ENCODE peak calls at places on chromosome 5, in six cellular contexts. One of them, this sample, is unnamed.

GRCh38 chr5:154646841-154647759 is 108.1 kb upstream of the LARP1 start:
- DNase-seq in trophoblast cell: peak; percentile 45
- DNase-seq in mesenchymal stem cell: peak; percentile 49
- DNase-seq in H1: peak; percentile 34
- DNase-seq in IMR-90: peak; percentile 12
- DNase-seq in neuronal stem cell: no peak
- DNase-seq in this sample: peak; percentile 77

GRCh38 chr5:178642351-178642909 is 15.6 kb upstream of the CLK4 start:
- DNase-seq in IMR-90: peak; percentile 79
- DNase-seq in neuronal stem cell: no peak
- DNase-seq in H1: no peak
- DNase-seq in mesenchymal stem cell: peak; percentile 90
- DNase-seq in trophoblast cell: peak; percentile 94
- DNase-seq in this sample: no peak

GRCh38 chr5:140239939-140240700 is 62.8 kb downstream of the PFDN1 start:
- DNase-seq in IMR-90: peak; percentile 66
- DNase-seq in H1: peak; percentile 67
- DNase-seq in neuronal stem cell: no peak
- DNase-seq in mesenchymal stem cell: peak; percentile 72
- DNase-seq in trophoblast cell: peak; percentile 17
- DNase-seq in this sample: peak; percentile 87

GRCh38 chr5:54944364-54944763 is 41.0 kb downstream of the ESM1 start:
- DNase-seq in mesenchymal stem cell: peak; percentile 45
- DNase-seq in trophoblast cell: peak; percentile 7
- DNase-seq in IMR-90: peak; percentile 58
- DNase-seq in neuronal stem cell: no peak
- DNase-seq in H1: no peak
- DNase-seq in this sample: no peak

GRCh38 chr5:128472032-128472431 is 66.0 kb downstream of the FBN2 start:
- DNase-seq in H1: no peak
- DNase-seq in IMR-90: no peak
- DNase-seq in trophoblast cell: peak; percentile 64
- DNase-seq in neuronal stem cell: no peak
- DNase-seq in mesenchymal stem cell: no peak
- DNase-seq in this sample: no peak

GRCh38 chr5:131589510-131590348 is 45.3 kb downstream of the RAPGEF6 start:
- DNase-seq in neuronal stem cell: peak; percentile 42
- DNase-seq in mesenchymal stem cell: peak; percentile 80
- DNase-seq in H1: no peak
- DNase-seq in IMR-90: peak; percentile 74
- DNase-seq in trophoblast cell: no peak
- DNase-seq in this sample: peak; percentile 69

GRCh38 chr5:669111-669841 is 23.9 kb downstream of the TPPP start:
- DNase-seq in H1: no peak
- DNase-seq in mesenchymal stem cell: peak; percentile 73
- DNase-seq in trophoblast cell: peak; percentile 48
- DNase-seq in neuronal stem cell: peak; percentile 46
- DNase-seq in IMR-90: no peak
- DNase-seq in this sample: peak; percentile 73

GRCh38 chr5:15727375-15727774 is 227.4 kb downstream of the FBXL7 start:
- DNase-seq in trophoblast cell: no peak
- DNase-seq in H1: no peak
- DNase-seq in IMR-90: no peak
- DNase-seq in neuronal stem cell: no peak
- DNase-seq in mesenchymal stem cell: no peak
- DNase-seq in this sample: no peak

GRCh38 chr5:52947208-52947607 is 41.9 kb upstream of the ITGA2 start:
- DNase-seq in IMR-90: peak; percentile 56
- DNase-seq in neuronal stem cell: no peak
- DNase-seq in mesenchymal stem cell: no peak
- DNase-seq in trophoblast cell: no peak
- DNase-seq in H1: no peak
- DNase-seq in this sample: no peak

GRCh38 chr5:120655828-120656435 is 191.8 kb downstream of the PRR16 start:
- DNase-seq in trophoblast cell: peak; percentile 34
- DNase-seq in mesenchymal stem cell: peak; percentile 30
- DNase-seq in neuronal stem cell: peak; percentile 4
- DNase-seq in IMR-90: peak; percentile 22
- DNase-seq in H1: no peak
- DNase-seq in this sample: peak; percentile 49

GRCh38 chr5:173325091-173325698 is 3.0 kb downstream of the STC2 start:
- DNase-seq in IMR-90: no peak
- DNase-seq in neuronal stem cell: no peak
- DNase-seq in trophoblast cell: no peak
- DNase-seq in H1: no peak
- DNase-seq in mesenchymal stem cell: no peak
- DNase-seq in this sample: no peak

GRCh38 chr5:157976429-157976828 is 117.5 kb upstream of the CLINT1 start:
- DNase-seq in neuronal stem cell: no peak
- DNase-seq in IMR-90: no peak
- DNase-seq in trophoblast cell: no peak
- DNase-seq in H1: no peak
- DNase-seq in mesenchymal stem cell: no peak
- DNase-seq in this sample: no peak

GRCh38 chr5:33441241-33441844 is 578 bp downstream of the TARS1 start:
- DNase-seq in neuronal stem cell: no peak
- DNase-seq in H1: no peak
- DNase-seq in IMR-90: peak; percentile 73
- DNase-seq in trophoblast cell: peak; percentile 3
- DNase-seq in mesenchymal stem cell: no peak
- DNase-seq in this sample: no peak

GRCh38 chr5:126544087-126544740 is 50.8 kb downstream of the ALDH7A1 start:
- DNase-seq in mesenchymal stem cell: peak; percentile 48
- DNase-seq in IMR-90: peak; percentile 44
- DNase-seq in H1: no peak
- DNase-seq in neuronal stem cell: no peak
- DNase-seq in trophoblast cell: peak; percentile 42
- DNase-seq in this sample: peak; percentile 43

GRCh38 chr5:156879665-156880285 is 29.7 kb downstream of the PPP1R2B start:
- DNase-seq in mesenchymal stem cell: no peak
- DNase-seq in neuronal stem cell: no peak
- DNase-seq in IMR-90: no peak
- DNase-seq in H1: no peak
- DNase-seq in trophoblast cell: no peak
- DNase-seq in this sample: no peak

GRCh38 chr5:79621056-79621455 is 8.8 kb downstream of the TENT2 start:
- DNase-seq in trophoblast cell: peak; percentile 23
- DNase-seq in IMR-90: peak; percentile 90
- DNase-seq in neuronal stem cell: no peak
- DNase-seq in mesenchymal stem cell: peak; percentile 60
- DNase-seq in H1: no peak
- DNase-seq in this sample: no peak

GRCh38 chr5:131382407-131383395 is 118.8 kb downstream of the CDC42SE2 start:
- DNase-seq in H1: peak; percentile 31
- DNase-seq in trophoblast cell: peak; percentile 43
- DNase-seq in IMR-90: peak; percentile 58
- DNase-seq in neuronal stem cell: peak; percentile 8
- DNase-seq in mesenchymal stem cell: peak; percentile 74
- DNase-seq in this sample: peak; percentile 54

GRCh38 chr5:178301641-178302040 is 69.0 kb upstream of the PHYKPL start:
- DNase-seq in mesenchymal stem cell: no peak
- DNase-seq in neuronal stem cell: no peak
- DNase-seq in trophoblast cell: no peak
- DNase-seq in H1: no peak
- DNase-seq in IMR-90: no peak
- DNase-seq in this sample: no peak

GRCh38 chr5:31408814-31409213 is 123.1 kb downstream of the DROSHA start:
- DNase-seq in neuronal stem cell: no peak
- DNase-seq in IMR-90: peak; percentile 74
- DNase-seq in H1: no peak
- DNase-seq in mesenchymal stem cell: peak; percentile 64
- DNase-seq in trophoblast cell: peak; percentile 70
- DNase-seq in this sample: no peak

DNA sequence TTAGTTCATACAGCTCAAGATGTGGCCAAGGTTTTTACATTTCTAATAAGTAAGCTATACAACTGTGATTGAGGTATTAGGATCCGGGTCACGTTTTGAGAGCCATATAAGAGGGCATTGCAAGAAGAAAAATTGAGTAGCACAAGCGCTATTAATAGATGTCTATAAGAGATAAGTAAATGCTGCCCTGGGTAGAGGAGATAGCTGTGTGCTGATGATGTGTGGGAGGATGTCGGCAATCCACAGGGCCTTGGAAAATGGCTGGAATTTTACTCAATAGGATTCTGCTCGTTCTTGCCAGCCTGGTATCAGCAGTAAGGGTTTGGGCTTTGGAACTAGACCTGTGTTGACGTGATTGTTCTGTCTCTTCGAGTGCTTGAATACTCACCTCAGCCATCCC is 41.6 kb downstream of the CSF1R start:
- DNase-seq in IMR-90: peak; percentile 33
- DNase-seq in neuronal stem cell: no peak
- DNase-seq in trophoblast cell: no peak
- DNase-seq in mesenchymal stem cell: peak; percentile 49
- DNase-seq in H1: no peak
- DNase-seq in this sample: no peak
- H2AFZ ChIP-seq in IMR-90: no peak overlapping the region
- H2AFZ ChIP-seq in neuronal stem cell: no peak overlapping the region
- H2AFZ ChIP-seq in trophoblast cell: no peak overlapping the region
- H2AFZ ChIP-seq in mesenchymal stem cell: no peak overlapping the region
- H2AFZ ChIP-seq in H1: no peak overlapping the region
- H2AFZ ChIP-seq in this sample: no peak overlapping the region

GRCh38 chr5:143572671-143573070 is 169.2 kb upstream of the NR3C1 start:
- DNase-seq in H1: no peak
- DNase-seq in trophoblast cell: no peak
- DNase-seq in mesenchymal stem cell: no peak
- DNase-seq in IMR-90: no peak
- DNase-seq in neuronal stem cell: no peak
- DNase-seq in this sample: no peak

GRCh38 chr5:143577554-143577953 is 174.1 kb upstream of the NR3C1 start:
- DNase-seq in mesenchymal stem cell: no peak
- DNase-seq in H1: no peak
- DNase-seq in IMR-90: no peak
- DNase-seq in trophoblast cell: no peak
- DNase-seq in neuronal stem cell: no peak
- DNase-seq in this sample: no peak

GRCh38 chr5:143573568-143574170 is 170.2 kb upstream of the NR3C1 start:
- DNase-seq in IMR-90: no peak
- DNase-seq in neuronal stem cell: no peak
- DNase-seq in H1: no peak
- DNase-seq in mesenchymal stem cell: no peak
- DNase-seq in trophoblast cell: no peak
- DNase-seq in this sample: no peak

GRCh38 chr5:143576721-143577484 is 173.4 kb upstream of the NR3C1 start:
- DNase-seq in H1: no peak
- DNase-seq in mesenchymal stem cell: peak; percentile 84
- DNase-seq in IMR-90: peak; percentile 85
- DNase-seq in neuronal stem cell: no peak
- DNase-seq in trophoblast cell: peak; percentile 56
- DNase-seq in this sample: no peak

GRCh38 chr5:143575264-143575663 is 171.8 kb upstream of the NR3C1 start:
- DNase-seq in IMR-90: no peak
- DNase-seq in mesenchymal stem cell: no peak
- DNase-seq in trophoblast cell: no peak
- DNase-seq in H1: no peak
- DNase-seq in neuronal stem cell: no peak
- DNase-seq in this sample: no peak
- H3K18ac ChIP-seq in IMR-90: peak overlapping the region; percentile 29
- H3K18ac ChIP-seq in mesenchymal stem cell: no peak overlapping the region
- H3K18ac ChIP-seq in trophoblast cell: no peak overlapping the region
- H3K18ac ChIP-seq in H1: no peak overlapping the region
- H3K18ac ChIP-seq in neuronal stem cell: no peak overlapping the region
- H3K18ac ChIP-seq in this sample: no peak overlapping the region

GRCh38 chr5:107916731-107917725 is 246.3 kb upstream of the EFNA5 start:
- DNase-seq in trophoblast cell: no peak
- DNase-seq in mesenchymal stem cell: no peak
- DNase-seq in H1: no peak
- DNase-seq in neuronal stem cell: no peak
- DNase-seq in IMR-90: no peak
- DNase-seq in this sample: no peak
- H3K14ac ChIP-seq in trophoblast cell: no peak overlapping the region
- H3K14ac ChIP-seq in mesenchymal stem cell: no peak overlapping the region
- H3K14ac ChIP-seq in H1: no peak overlapping the region
- H3K14ac ChIP-seq in neuronal stem cell: no peak overlapping the region
- H3K14ac ChIP-seq in IMR-90: no peak overlapping the region
- H3K14ac ChIP-seq in this sample: no peak overlapping the region

DNA sequence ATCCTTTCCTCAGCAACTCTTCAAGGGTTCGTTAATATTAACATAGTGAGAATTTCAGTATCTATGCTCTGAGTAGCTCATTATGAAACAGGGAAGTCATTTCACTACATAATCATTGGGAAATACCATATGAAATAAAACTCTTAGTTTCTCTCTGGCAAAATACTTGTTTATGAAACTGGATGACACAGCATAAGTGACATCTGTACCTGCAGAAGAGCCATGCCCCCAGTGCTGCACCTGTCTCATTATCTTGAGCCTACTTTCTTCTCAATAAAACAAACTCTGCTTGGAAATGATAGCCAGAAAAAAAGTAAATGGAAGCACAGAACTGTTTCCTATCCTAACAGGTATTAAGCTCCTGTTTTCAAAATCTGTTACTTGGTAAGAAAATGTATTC is 33.8 kb upstream of the OTULIN start:
- DNase-seq in mesenchymal stem cell: no peak
- DNase-seq in trophoblast cell: no peak
- DNase-seq in IMR-90: no peak
- DNase-seq in H1: no peak
- DNase-seq in neuronal stem cell: no peak
- DNase-seq in this sample: no peak
- H2AFZ ChIP-seq in mesenchymal stem cell: no peak overlapping the region
- H2AFZ ChIP-seq in trophoblast cell: no peak overlapping the region
- H2AFZ ChIP-seq in IMR-90: no peak overlapping the region
- H2AFZ ChIP-seq in H1: no peak overlapping the region
- H2AFZ ChIP-seq in neuronal stem cell: no peak overlapping the region
- H2AFZ ChIP-seq in this sample: no peak overlapping the region

GRCh38 chr5:3684118-3684517 is 88.5 kb downstream of the IRX1 start:
- DNase-seq in H1: no peak
- DNase-seq in trophoblast cell: no peak
- DNase-seq in IMR-90: no peak
- DNase-seq in mesenchymal stem cell: no peak
- DNase-seq in neuronal stem cell: no peak
- DNase-seq in this sample: no peak

GRCh38 chr5:3678801-3679200 is 83.2 kb downstream of the IRX1 start:
- DNase-seq in neuronal stem cell: no peak
- DNase-seq in H1: no peak
- DNase-seq in IMR-90: no peak
- DNase-seq in mesenchymal stem cell: no peak
- DNase-seq in trophoblast cell: no peak
- DNase-seq in this sample: no peak
- H3K18ac ChIP-seq in neuronal stem cell: no peak overlapping the region
- H3K18ac ChIP-seq in H1: no peak overlapping the region
- H3K18ac ChIP-seq in IMR-90: no peak overlapping the region
- H3K18ac ChIP-seq in mesenchymal stem cell: no peak overlapping the region
- H3K18ac ChIP-seq in trophoblast cell: no peak overlapping the region
- H3K18ac ChIP-seq in this sample: no peak overlapping the region

GRCh38 chr5:60738461-60738860 is 38.5 kb upstream of the DEPDC1B start:
- DNase-seq in H1: no peak
- DNase-seq in IMR-90: no peak
- DNase-seq in mesenchymal stem cell: no peak
- DNase-seq in trophoblast cell: no peak
- DNase-seq in neuronal stem cell: no peak
- DNase-seq in this sample: no peak

GRCh38 chr5:60740322-60740721 is 40.4 kb upstream of the DEPDC1B start:
- DNase-seq in IMR-90: no peak
- DNase-seq in H1: no peak
- DNase-seq in trophoblast cell: no peak
- DNase-seq in neuronal stem cell: no peak
- DNase-seq in mesenchymal stem cell: no peak
- DNase-seq in this sample: no peak

GRCh38 chr5:60744682-60745081 is 44.7 kb upstream of the DEPDC1B start:
- DNase-seq in trophoblast cell: no peak
- DNase-seq in mesenchymal stem cell: no peak
- DNase-seq in H1: no peak
- DNase-seq in neuronal stem cell: no peak
- DNase-seq in IMR-90: no peak
- DNase-seq in this sample: no peak

GRCh38 chr5:60743511-60744314 is 43.7 kb upstream of the DEPDC1B start:
- DNase-seq in H1: no peak
- DNase-seq in trophoblast cell: no peak
- DNase-seq in mesenchymal stem cell: no peak
- DNase-seq in neuronal stem cell: no peak
- DNase-seq in IMR-90: no peak
- DNase-seq in this sample: no peak
- H3K14ac ChIP-seq in H1: no peak overlapping the region
- H3K14ac ChIP-seq in trophoblast cell: no peak overlapping the region
- H3K14ac ChIP-seq in mesenchymal stem cell: no peak overlapping the region
- H3K14ac ChIP-seq in neuronal stem cell: peak overlapping the region; percentile 38
- H3K14ac ChIP-seq in IMR-90: no peak overlapping the region
- H3K14ac ChIP-seq in this sample: no peak overlapping the region